ENCODE peak calls at places on chromosomes 4 and X, in six cellular contexts. One of them, this sample, is unnamed.

GRCh38 chr4:25441519-25442117 is 64.6 kb downstream of the ANAPC4 start:
- DNase-seq in thyroid gland: peak; percentile 85
- DNase-seq in coronary artery: no peak
- DNase-seq in stomach: peak; percentile 68
- DNase-seq in right cardiac atrium: peak; percentile 78
- DNase-seq in CD4-positive, alpha-beta T cell: no peak
- DNase-seq in this sample: peak; percentile 57

GRCh38 chrX:87327267-87327666 is 190.3 kb upstream of the KLHL4 start:
- DNase-seq in right cardiac atrium: no peak
- DNase-seq in thyroid gland: no peak
- DNase-seq in stomach: no peak
- DNase-seq in CD4-positive, alpha-beta T cell: no peak
- DNase-seq in coronary artery: no peak
- DNase-seq in this sample: no peak

GRCh38 chr4:106624674-106625073 is 256.1 kb upstream of the GIMD1 start:
- DNase-seq in CD4-positive, alpha-beta T cell: no peak
- DNase-seq in stomach: no peak
- DNase-seq in right cardiac atrium: no peak
- DNase-seq in coronary artery: no peak
- DNase-seq in thyroid gland: no peak
- DNase-seq in this sample: no peak

GRCh38 chr4:85942107-85942506 is 417.7 kb downstream of the MAPK10 start:
- DNase-seq in right cardiac atrium: no peak
- DNase-seq in CD4-positive, alpha-beta T cell: no peak
- DNase-seq in stomach: no peak
- DNase-seq in thyroid gland: no peak
- DNase-seq in coronary artery: no peak
- DNase-seq in this sample: no peak

GRCh38 chrX:152897216-152898144 is at the start of gene ZNF185:
- DNase-seq in thyroid gland: peak; percentile 87
- DNase-seq in stomach: peak; percentile 73
- DNase-seq in CD4-positive, alpha-beta T cell: no peak
- DNase-seq in right cardiac atrium: no peak
- DNase-seq in coronary artery: no peak
- DNase-seq in this sample: peak; percentile 66

GRCh38 chr4:18394656-18395055 is 373.1 kb upstream of the LCORL start:
- DNase-seq in right cardiac atrium: no peak
- DNase-seq in CD4-positive, alpha-beta T cell: no peak
- DNase-seq in thyroid gland: no peak
- DNase-seq in stomach: no peak
- DNase-seq in coronary artery: no peak
- DNase-seq in this sample: no peak

GRCh38 chr4:95371457-95372179 is 177.2 kb downstream of the UNC5C start:
- DNase-seq in thyroid gland: no peak
- DNase-seq in CD4-positive, alpha-beta T cell: no peak
- DNase-seq in right cardiac atrium: no peak
- DNase-seq in stomach: no peak
- DNase-seq in coronary artery: no peak
- DNase-seq in this sample: no peak

GRCh38 chr4:20544645-20545044 is 155.6 kb upstream of the PACRGL start:
- DNase-seq in right cardiac atrium: no peak
- DNase-seq in CD4-positive, alpha-beta T cell: no peak
- DNase-seq in thyroid gland: no peak
- DNase-seq in coronary artery: no peak
- DNase-seq in stomach: no peak
- DNase-seq in this sample: no peak

DNA sequence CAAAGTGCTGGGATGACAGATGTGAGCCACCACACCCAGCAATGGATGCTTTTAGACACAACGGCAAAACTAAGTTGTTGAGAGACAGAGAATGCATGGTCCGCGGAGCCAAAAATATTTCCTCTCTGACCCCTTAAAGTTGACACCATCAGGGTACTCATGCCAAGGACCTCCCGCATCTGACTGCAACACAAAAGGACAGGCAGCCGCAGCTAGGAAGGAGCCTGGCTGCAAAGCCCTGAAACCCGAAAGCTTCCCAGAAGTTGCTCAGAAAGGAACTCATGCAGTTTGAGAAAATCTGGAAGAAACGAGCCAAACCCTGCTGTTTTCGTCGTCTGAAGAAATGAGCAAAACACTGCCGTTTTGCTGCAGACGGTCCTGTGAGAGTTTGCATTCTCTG is 16.5 kb downstream of the DHRSX start:
- DNase-seq in CD4-positive, alpha-beta T cell: no peak
- DNase-seq in coronary artery: no peak
- DNase-seq in stomach: no peak
- DNase-seq in right cardiac atrium: peak; percentile 71
- DNase-seq in thyroid gland: no peak
- DNase-seq in this sample: no peak
- H3K27ac ChIP-seq in CD4-positive, alpha-beta T cell: no peak overlapping the region
- H3K27ac ChIP-seq in coronary artery: peak overlapping the region; percentile 78
- H3K27ac ChIP-seq in stomach: peak overlapping the region; percentile 64
- H3K27ac ChIP-seq in right cardiac atrium: peak overlapping the region; percentile 77
- H3K27ac ChIP-seq in thyroid gland: no peak overlapping the region
- H3K27ac ChIP-seq in this sample: peak overlapping the region; percentile 66

DNA sequence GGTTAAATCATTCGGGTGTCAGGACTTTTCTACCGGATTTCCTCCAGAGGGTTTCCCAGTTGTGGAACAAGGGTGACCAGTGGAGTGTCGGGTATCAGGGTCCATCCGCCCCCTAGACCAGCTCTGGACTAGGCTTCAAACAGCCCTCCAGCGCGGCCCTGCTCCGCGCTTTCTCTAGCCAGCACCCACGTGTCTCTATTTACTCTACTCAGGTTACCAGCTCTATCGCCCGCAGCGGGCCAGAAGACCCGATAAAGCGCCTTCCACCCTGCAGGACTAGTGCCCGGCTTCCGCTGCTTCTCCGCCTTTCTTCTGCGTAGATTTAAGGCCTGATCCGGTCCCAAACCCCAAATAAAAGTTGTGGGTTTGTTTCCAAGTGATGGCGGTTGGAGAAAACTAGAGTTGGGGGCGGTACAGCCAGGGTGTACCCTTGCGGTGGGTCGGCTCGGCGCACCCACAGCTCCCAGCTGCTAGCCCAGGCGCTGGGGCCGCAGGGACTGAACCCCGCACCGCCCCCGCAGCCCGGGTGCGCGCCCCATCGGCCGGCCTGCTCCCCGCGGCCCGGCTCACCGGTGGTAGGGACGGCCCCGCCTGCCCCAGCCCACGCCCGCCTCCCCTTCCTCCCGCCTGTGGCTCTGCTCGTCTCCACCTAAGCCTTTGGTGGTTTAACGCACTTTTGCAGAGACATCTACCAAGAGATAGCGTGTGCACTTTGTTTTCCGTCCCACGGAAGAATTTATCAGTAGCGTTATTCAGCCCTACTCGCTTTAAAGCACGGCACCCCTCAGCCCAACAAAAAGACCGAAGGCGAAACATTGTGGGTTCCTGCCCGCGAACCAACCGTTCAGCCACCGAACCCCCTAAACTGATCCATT is 2.1 kb downstream of the LEF1 start:
- DNase-seq in right cardiac atrium: peak; percentile 40
- DNase-seq in coronary artery: no peak
- DNase-seq in stomach: peak; percentile 54
- DNase-seq in thyroid gland: no peak
- DNase-seq in CD4-positive, alpha-beta T cell: peak; percentile 48
- DNase-seq in this sample: peak; percentile 21
- H3K27ac ChIP-seq in right cardiac atrium: no peak overlapping the region
- H3K27ac ChIP-seq in coronary artery: no peak overlapping the region
- H3K27ac ChIP-seq in stomach: no peak overlapping the region
- H3K27ac ChIP-seq in thyroid gland: peak overlapping the region; percentile 60
- H3K27ac ChIP-seq in CD4-positive, alpha-beta T cell: peak overlapping the region; percentile 80
- H3K27ac ChIP-seq in this sample: peak overlapping the region; percentile 2

GRCh38 chr4:73440653-73441052 is 4.6 kb downstream of the AFP start:
- DNase-seq in coronary artery: no peak
- DNase-seq in CD4-positive, alpha-beta T cell: no peak
- DNase-seq in right cardiac atrium: no peak
- DNase-seq in thyroid gland: no peak
- DNase-seq in stomach: no peak
- DNase-seq in this sample: no peak
- H3K27ac ChIP-seq in coronary artery: no peak overlapping the region
- H3K27ac ChIP-seq in CD4-positive, alpha-beta T cell: no peak overlapping the region
- H3K27ac ChIP-seq in right cardiac atrium: no peak overlapping the region
- H3K27ac ChIP-seq in thyroid gland: no peak overlapping the region
- H3K27ac ChIP-seq in stomach: no peak overlapping the region
- H3K27ac ChIP-seq in this sample: no peak overlapping the region

GRCh38 chrX:130654409-130654970 is 248.5 kb downstream of the ENOX2 start:
- DNase-seq in thyroid gland: no peak
- DNase-seq in stomach: no peak
- DNase-seq in coronary artery: no peak
- DNase-seq in right cardiac atrium: no peak
- DNase-seq in CD4-positive, alpha-beta T cell: no peak
- DNase-seq in this sample: no peak
- H3K27ac ChIP-seq in thyroid gland: no peak overlapping the region
- H3K27ac ChIP-seq in stomach: no peak overlapping the region
- H3K27ac ChIP-seq in coronary artery: no peak overlapping the region
- H3K27ac ChIP-seq in right cardiac atrium: no peak overlapping the region
- H3K27ac ChIP-seq in CD4-positive, alpha-beta T cell: no peak overlapping the region
- H3K27ac ChIP-seq in this sample: no peak overlapping the region

GRCh38 chr4:112966701-112967100 is 82.8 kb upstream of the ANK2 start:
- DNase-seq in stomach: no peak
- DNase-seq in thyroid gland: no peak
- DNase-seq in CD4-positive, alpha-beta T cell: no peak
- DNase-seq in right cardiac atrium: no peak
- DNase-seq in coronary artery: no peak
- DNase-seq in this sample: no peak

GRCh38 chr4:112973897-112974296 is 75.6 kb upstream of the ANK2 start:
- DNase-seq in CD4-positive, alpha-beta T cell: no peak
- DNase-seq in stomach: no peak
- DNase-seq in coronary artery: no peak
- DNase-seq in right cardiac atrium: no peak
- DNase-seq in thyroid gland: no peak
- DNase-seq in this sample: no peak

GRCh38 chr4:112970903-112971302 is 78.5 kb upstream of the ANK2 start:
- DNase-seq in right cardiac atrium: no peak
- DNase-seq in stomach: no peak
- DNase-seq in CD4-positive, alpha-beta T cell: no peak
- DNase-seq in coronary artery: no peak
- DNase-seq in thyroid gland: no peak
- DNase-seq in this sample: no peak

GRCh38 chr4:112967109-112967508 is 82.3 kb upstream of the ANK2 start:
- DNase-seq in coronary artery: no peak
- DNase-seq in thyroid gland: no peak
- DNase-seq in CD4-positive, alpha-beta T cell: no peak
- DNase-seq in right cardiac atrium: no peak
- DNase-seq in stomach: no peak
- DNase-seq in this sample: no peak

DNA sequence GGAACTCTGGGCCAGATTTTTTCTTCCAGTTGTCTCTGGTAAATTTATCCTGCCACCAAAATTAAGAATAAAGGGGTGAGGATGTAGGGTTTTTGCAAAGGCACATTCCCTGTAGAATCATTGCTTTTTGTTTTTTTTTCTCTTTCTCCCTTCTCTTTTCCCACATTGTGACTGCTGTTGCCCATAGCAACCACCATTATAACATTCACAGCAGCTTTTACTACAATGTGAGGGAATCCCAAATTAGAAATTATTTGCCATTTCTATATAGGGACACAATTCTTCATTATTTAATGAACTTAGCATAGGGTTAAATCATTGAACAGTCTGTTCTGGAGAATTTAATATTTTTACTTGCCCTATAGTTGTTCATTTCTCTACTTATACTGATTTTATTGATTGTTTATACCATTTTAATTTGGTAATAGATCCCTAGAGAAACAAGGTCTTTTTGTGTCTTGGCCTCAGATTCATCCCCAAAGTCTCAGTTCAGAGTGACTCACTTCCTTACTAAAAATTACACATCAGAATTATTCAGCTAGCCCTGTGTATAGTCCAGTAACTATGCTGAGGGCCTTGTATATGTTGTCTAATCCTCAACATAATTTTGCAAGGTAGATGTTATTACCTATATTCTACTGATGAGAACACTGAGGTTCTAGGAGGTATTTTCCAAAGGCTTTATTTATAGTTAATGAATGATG is 80.8 kb upstream of the ANK2 start:
- DNase-seq in CD4-positive, alpha-beta T cell: no peak
- DNase-seq in coronary artery: no peak
- DNase-seq in stomach: no peak
- DNase-seq in right cardiac atrium: no peak
- DNase-seq in thyroid gland: no peak
- DNase-seq in this sample: no peak
- H3K27ac ChIP-seq in CD4-positive, alpha-beta T cell: no peak overlapping the region
- H3K27ac ChIP-seq in coronary artery: no peak overlapping the region
- H3K27ac ChIP-seq in stomach: no peak overlapping the region
- H3K27ac ChIP-seq in right cardiac atrium: no peak overlapping the region
- H3K27ac ChIP-seq in thyroid gland: no peak overlapping the region
- H3K27ac ChIP-seq in this sample: no peak overlapping the region

GRCh38 chr4:145507636-145508035 is 26.0 kb downstream of the SMAD1 start:
- DNase-seq in right cardiac atrium: no peak
- DNase-seq in coronary artery: no peak
- DNase-seq in stomach: no peak
- DNase-seq in thyroid gland: no peak
- DNase-seq in CD4-positive, alpha-beta T cell: no peak
- DNase-seq in this sample: no peak
- H3K27ac ChIP-seq in right cardiac atrium: no peak overlapping the region
- H3K27ac ChIP-seq in coronary artery: no peak overlapping the region
- H3K27ac ChIP-seq in stomach: no peak overlapping the region
- H3K27ac ChIP-seq in thyroid gland: no peak overlapping the region
- H3K27ac ChIP-seq in CD4-positive, alpha-beta T cell: no peak overlapping the region
- H3K27ac ChIP-seq in this sample: peak overlapping the region; percentile 19

GRCh38 chrX:107713205-107714195 is 62.1 kb downstream of the TSC22D3 start:
- DNase-seq in right cardiac atrium: no peak
- DNase-seq in coronary artery: no peak
- DNase-seq in stomach: no peak
- DNase-seq in CD4-positive, alpha-beta T cell: no peak
- DNase-seq in thyroid gland: peak; percentile 64
- DNase-seq in this sample: peak; percentile 19
- H3K27ac ChIP-seq in right cardiac atrium: peak overlapping the region; percentile 99
- H3K27ac ChIP-seq in coronary artery: peak overlapping the region; percentile 97
- H3K27ac ChIP-seq in stomach: peak overlapping the region; percentile 96
- H3K27ac ChIP-seq in CD4-positive, alpha-beta T cell: peak overlapping the region; percentile 91
- H3K27ac ChIP-seq in thyroid gland: peak overlapping the region; percentile 99
- H3K27ac ChIP-seq in this sample: peak overlapping the region; percentile 92

DNA sequence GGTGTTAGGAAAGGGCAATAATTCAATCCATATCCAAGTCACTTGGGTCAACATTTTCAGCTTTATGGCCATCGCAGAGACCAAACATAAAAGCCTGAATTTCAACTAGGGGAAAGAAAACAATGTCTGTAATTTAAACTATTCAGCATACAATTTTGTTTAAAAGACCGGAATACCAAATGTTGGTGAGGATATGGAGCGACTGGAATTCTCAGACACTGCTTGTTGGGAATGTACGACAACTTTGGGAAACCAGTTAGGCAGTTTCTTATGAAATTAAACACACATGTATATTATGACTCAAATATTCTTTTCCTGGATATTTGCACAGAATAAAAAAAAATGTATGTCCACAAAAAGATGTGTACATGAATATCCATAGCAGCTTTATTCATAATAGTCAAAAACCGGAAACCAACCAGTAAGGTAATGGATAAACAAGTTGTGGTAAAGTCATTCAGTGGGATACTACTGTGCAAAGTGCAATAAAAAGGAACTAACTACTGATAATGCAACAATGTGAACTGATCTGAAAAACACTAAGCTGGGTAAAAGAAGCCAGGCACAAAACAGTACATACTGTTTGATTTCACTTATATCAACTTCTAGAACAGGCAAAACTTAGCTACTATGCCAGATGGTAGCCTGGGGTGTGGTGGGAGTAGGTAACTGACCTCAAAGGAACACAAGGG is 152.6 kb upstream of the FTHL17 start:
- DNase-seq in coronary artery: no peak
- DNase-seq in stomach: no peak
- DNase-seq in thyroid gland: no peak
- DNase-seq in right cardiac atrium: no peak
- DNase-seq in CD4-positive, alpha-beta T cell: no peak
- DNase-seq in this sample: no peak
- H3K27ac ChIP-seq in coronary artery: no peak overlapping the region
- H3K27ac ChIP-seq in stomach: no peak overlapping the region
- H3K27ac ChIP-seq in thyroid gland: no peak overlapping the region
- H3K27ac ChIP-seq in right cardiac atrium: no peak overlapping the region
- H3K27ac ChIP-seq in CD4-positive, alpha-beta T cell: no peak overlapping the region
- H3K27ac ChIP-seq in this sample: no peak overlapping the region